ENCODE peak calls at places on chromosome 15, in four cellular contexts. S is HCT116, Z is GM12878, I is OCI-LY7. Q is an unnamed sample.

GRCh38 chr15:22895465-22896190 is 57.2 kb downstream of the NIPA2 start:
- DNase-seq in Z (peak), S (peak), I (no peak), Q (peak)

GRCh38 chr15:33737687-33738606 is 230.3 kb upstream of the CHRM5 start:
- DNase-seq in S (peak), Z (no peak), I (peak), Q (peak)

GRCh38 chr15:83164409-83165404 is 42.9 kb downstream of the HDGFL3 start:
- DNase-seq in Z (no peak), S (no peak), I (no peak), Q (peak)

GRCh38 chr15:90889736-90890456 is 5.6 kb downstream of the FES start:
- DNase-seq in I (no peak), Z (no peak), S (no peak), Q (no peak)

GRCh38 chr15:31255732-31256384 is 70.8 kb upstream of the KLF13 start:
- DNase-seq in S (no peak), I (peak), Z (no peak), Q (no peak)

GRCh38 chr15:65042776-65043322 is 2.3 kb upstream of the SLC51B start:
- DNase-seq in Z (no peak), I (no peak), S (no peak), Q (peak)

GRCh38 chr15:22831473-22831872 is 7.0 kb upstream of the NIPA2 start:
- DNase-seq in I (no peak), S (no peak), Z (no peak), Q (peak)

GRCh38 chr15:99981223-99981647 is 248.0 kb upstream of the LYSMD4 start:
- DNase-seq in S (no peak), I (no peak), Z (no peak), Q (peak)

GRCh38 chr15:20645956-20646355 is 104.4 kb upstream of the GOLGA6L6 start:
- DNase-seq in Z (peak), I (no peak), S (no peak), Q (no peak)

GRCh38 chr15:52150043-52150825 is 37.7 kb upstream of the BCL2L10 start:
- DNase-seq in I (no peak), Z (no peak), S (no peak), Q (no peak)

GRCh38 chr15:95840004-95840403 is 490.5 kb upstream of the NR2F2 start:
- DNase-seq in S (no peak), I (no peak), Z (no peak), Q (no peak)

GRCh38 chr15:82535566-82536408 is 4.5 kb downstream of the RPS17 start:
- DNase-seq in S (no peak), Z (no peak), I (no peak), Q (no peak)

GRCh38 chr15:95937128-95937528 is 393.4 kb upstream of the NR2F2 start:
- DNase-seq in I (no peak), Z (no peak), S (no peak), Q (no peak)

GRCh38 chr15:68531794-68532193 is 47.0 kb upstream of the CORO2B start:
- DNase-seq in S (no peak), Z (no peak), I (no peak), Q (no peak)

GRCh38 chr15:68538291-68538690 is 40.5 kb upstream of the CORO2B start:
- DNase-seq in I (no peak), Z (no peak), S (no peak), Q (no peak)

GRCh38 chr15:68537097-68537496 is 41.7 kb upstream of the CORO2B start:
- DNase-seq in S (no peak), Z (no peak), I (no peak), Q (peak)

GRCh38 chr15:68537506-68537905 is 41.3 kb upstream of the CORO2B start:
- DNase-seq in Z (no peak), S (no peak), I (no peak), Q (no peak)

GRCh38 chr15:68536331-68537095 is 42.3 kb upstream of the CORO2B start:
- DNase-seq in Z (no peak), I (no peak), S (no peak), Q (peak)
- H3K4me3 ChIP-seq in Z (no peak), I (no peak), S (no peak), Q (no peak)

GRCh38 chr15:78374436-78375393 is 34.6 kb downstream of the CRABP1 start:
- DNase-seq in Z (no peak), I (peak), S (peak), Q (peak)
- H2AFZ ChIP-seq in Z (no peak), I (peak), S (peak), Q (peak)

GRCh38 chr15:28996289-28996688 is 110.5 kb downstream of the APBA2 start:
- DNase-seq in I (no peak), Z (no peak), S (no peak), Q (no peak)

GRCh38 chr15:28994830-28995180 is 109.0 kb downstream of the APBA2 start:
- DNase-seq in S (no peak), I (no peak), Z (no peak), Q (no peak)

GRCh38 chr15:28995193-28995592 is 109.4 kb downstream of the APBA2 start:
- DNase-seq in S (no peak), I (no peak), Z (no peak), Q (no peak)

GRCh38 chr15:28996953-28997352 is 111.2 kb downstream of the APBA2 start:
- DNase-seq in I (no peak), S (no peak), Z (no peak), Q (no peak)

DNA sequence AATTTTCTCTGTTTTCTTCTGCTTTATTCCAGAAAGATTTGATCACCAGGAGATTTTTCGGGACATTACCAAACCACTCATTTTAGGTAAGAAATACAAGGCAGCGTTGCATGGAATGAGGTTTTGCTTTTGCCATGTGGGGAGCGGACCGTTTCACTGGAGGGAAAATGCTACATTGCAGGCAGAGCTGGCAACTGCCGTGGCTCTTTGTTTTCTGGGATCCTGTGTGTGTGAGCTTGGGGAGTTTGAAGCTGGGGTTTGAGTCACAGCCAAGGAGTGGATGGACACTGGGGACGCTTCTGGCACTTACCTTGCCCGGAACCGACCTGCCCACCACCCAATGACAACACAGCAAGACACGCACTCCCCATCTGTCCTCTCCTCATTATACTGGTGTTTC is 109.9 kb downstream of the APBA2 start:
- DNase-seq in Z (no peak), S (no peak), I (no peak), Q (no peak)
- H3K4me2 ChIP-seq in Z (no peak), S (no peak), I (no peak), Q (no peak)

DNA sequence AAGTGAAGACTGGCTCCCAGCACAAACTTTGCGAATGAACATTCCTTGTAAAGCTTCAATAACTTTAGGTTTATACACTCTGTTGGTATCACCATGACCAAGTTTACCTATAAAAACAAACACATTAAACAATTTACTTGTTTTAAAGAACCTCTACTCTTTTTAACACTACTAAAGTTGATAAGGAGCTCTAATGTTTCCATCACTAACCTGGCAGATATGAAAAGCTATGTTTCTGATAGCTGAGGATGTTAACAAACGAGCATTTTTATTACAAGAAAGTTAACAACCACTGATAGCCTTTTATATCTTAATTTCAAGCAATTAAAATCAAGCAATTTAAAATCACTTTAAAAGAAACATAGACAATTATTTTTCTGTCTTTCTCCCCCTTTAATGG is 80.8 kb downstream of the HERC1 start:
- DNase-seq in S (no peak), I (no peak), Z (no peak), Q (no peak)
- H3K4me3 ChIP-seq in S (no peak), I (no peak), Z (no peak), Q (no peak)

Q was measured in PC-3.